ENCODE peak calls at places on chromosomes 2 and 18, in five cellular contexts. M is SHP77 treated with DMSO at 0.1 percent for 48 hours, L is hepatocyte, K is COLO829, U is GM06990. C is an unnamed sample.

GRCh38 chr2:45892757-45893156 is 241.3 kb downstream of the PRKCE start:
- DNase-seq in M (no peak), L (no peak), K (no peak), U (no peak), C (peak; percentile 23)

GRCh38 chr18:41761329-41762028 is 193.6 kb upstream of the PIK3C3 start:
- DNase-seq in M (no peak), L (peak; percentile 37), K (peak; percentile 77), U (no peak), C (no peak)

GRCh38 chr2:69725706-69726360 is 16.1 kb upstream of the ANXA4 start:
- DNase-seq in M (no peak), L (no peak), K (no peak), U (no peak), C (no peak)

GRCh38 chr18:37565985-37566478 is 434 bp upstream of the CELF4 start:
- DNase-seq in M (no peak), L (peak; percentile 80), K (peak; percentile 29), U (no peak), C (peak; percentile 89)

GRCh38 chr2:146916914-146917313 is 927.9 kb upstream of the ACVR2A start:
- DNase-seq in M (no peak), L (no peak), K (no peak), U (no peak), C (no peak)

GRCh38 chr2:191620144-191620543 is 57.8 kb upstream of the NABP1 start:
- DNase-seq in M (no peak), L (no peak), K (no peak), U (no peak), C (no peak)

GRCh38 chr2:144553379-144553778 is 33.5 kb upstream of the ZEB2 start:
- DNase-seq in M (no peak), L (no peak), K (no peak), U (no peak), C (no peak)

GRCh38 chr18:57727952-57728807 is 74.9 kb downstream of the ATP8B1 start:
- DNase-seq in M (no peak), L (no peak), K (peak; percentile 77), U (no peak), C (no peak)

GRCh38 chr2:165852394-165852793 is 58.3 kb upstream of the GALNT3 start:
- DNase-seq in M (no peak), L (no peak), K (no peak), U (no peak), C (no peak)

GRCh38 chr2:36329746-36330145 is 25.8 kb upstream of the CRIM1 start:
- DNase-seq in M (no peak), L (no peak), K (no peak), U (no peak), C (no peak)

GRCh38 chr2:234048049-234048448 is 2.5 kb upstream of the SPP2 start:
- DNase-seq in M (no peak), L (no peak), K (no peak), U (no peak), C (no peak)

GRCh38 chr2:2147024-2147900 is 183.8 kb downstream of the MYT1L start:
- DNase-seq in M (no peak), L (no peak), K (no peak), U (no peak), C (peak; percentile 39)

GRCh38 chr2:128541448-128541847 is 222.8 kb upstream of the HS6ST1 start:
- DNase-seq in M (no peak), L (no peak), K (no peak), U (no peak), C (no peak)

GRCh38 chr2:58866040-58866439 is 624.9 kb upstream of the FANCL start:
- DNase-seq in M (no peak), L (no peak), K (no peak), U (peak; percentile 55), C (no peak)

GRCh38 chr2:71925268-71926097 is 222.2 kb downstream of the CYP26B1 start:
- DNase-seq in M (no peak), L (peak; percentile 47), K (no peak), U (no peak), C (peak; percentile 2)

GRCh38 chr18:64966667-64967066 is 784.1 kb upstream of the CDH7 start:
- DNase-seq in M (peak; percentile 23), L (peak; percentile 22), K (no peak), U (no peak), C (no peak)

GRCh38 chr2:176755537-176756135 is 457.0 kb upstream of the HNRNPA3 start:
- DNase-seq in M (no peak), L (no peak), K (no peak), U (no peak), C (no peak)

GRCh38 chr18:55878224-55878623 is 290.2 kb upstream of the TCF4 start:
- DNase-seq in M (no peak), L (no peak), K (no peak), U (no peak), C (no peak)

GRCh38 chr2:119826370-119826961 is 66.7 kb downstream of the PTPN4 start:
- DNase-seq in M (no peak), L (peak; percentile 26), K (peak; percentile 47), U (no peak), C (peak; percentile 22)

GRCh38 chr18:79250236-79250993 is 145.3 kb upstream of the NFATC1 start:
- DNase-seq in M (no peak), L (no peak), K (peak; percentile 36), U (no peak), C (peak; percentile 48)

GRCh38 chr2:6780765-6781274 is 84.9 kb downstream of the CMPK2 start:
- DNase-seq in M (peak; percentile 84), L (peak; percentile 78), K (no peak), U (peak; percentile 27), C (no peak)

GRCh38 chr18:44536041-44536440 is 144.6 kb upstream of the SETBP1 start:
- DNase-seq in M (no peak), L (no peak), K (no peak), U (no peak), C (no peak)